ENCODE peak calls at places on chromosomes 11 and 22, in ten cellular contexts. B, L, T, Y, I, O, C, S, W and R are unnamed samples.

GRCh38 chr11:79514269-79514668 is 73.4 kb upstream of the TENM4 start:
- DNase-seq in S (no peak), C (no peak), W (no peak), O (no peak), Y (no peak), T (no peak), B (no peak), L (no peak), I (no peak), R (no peak)

GRCh38 chr11:45892856-45893255 is 7.4 kb downstream of the MAPK8IP1 start:
- DNase-seq in W (no peak), T (no peak), S (no peak), L (no peak), B (no peak), I (no peak), C (no peak), Y (no peak), O (no peak), R (no peak)

GRCh38 chr11:86360775-86361395 is 13.8 kb upstream of the CCDC81 start:
- DNase-seq in W (no peak), C (no peak), O (no peak), Y (no peak), B (peak; percentile 18), I (peak; percentile 70), T (no peak), S (peak; percentile 6), L (no peak), R (no peak)

GRCh38 chr22:40261783-40262182 is 84.1 kb downstream of the TNRC6B start:
- DNase-seq in S (no peak), O (no peak), T (no peak), L (no peak), I (no peak), C (peak; percentile 65), B (no peak), W (no peak), Y (no peak), R (no peak)

GRCh38 chr22:45129703-45130524 is 33.8 kb upstream of the NUP50 start:
- DNase-seq in I (peak; percentile 22), B (no peak), L (no peak), S (no peak), T (no peak), O (no peak), W (no peak), Y (no peak), C (no peak), R (no peak)

GRCh38 chr11:18265949-18266348 is at the start of gene SAA1:
- DNase-seq in B (no peak), C (no peak), Y (no peak), S (no peak), L (no peak), O (no peak), W (no peak), I (no peak), T (no peak), R (no peak)

GRCh38 chr11:30314625-30315024 is 8.3 kb upstream of the ARL14EP start:
- DNase-seq in I (peak; percentile 27), L (no peak), W (no peak), Y (no peak), O (no peak), C (no peak), B (no peak), T (no peak), S (no peak), R (no peak)

GRCh38 chr11:46335858-46336600 is 11.2 kb upstream of the DGKZ start:
- DNase-seq in O (no peak), Y (no peak), W (no peak), L (no peak), I (no peak), S (no peak), B (no peak), T (no peak), C (no peak), R (no peak)

GRCh38 chr11:31810779-31811647 is at the start of gene PAX6:
- DNase-seq in Y (no peak), C (peak; percentile 87), O (peak; percentile 80), L (peak; percentile 63), I (peak; percentile 89), B (no peak), S (peak; percentile 51), T (no peak), W (peak; percentile 71), R (no peak)

GRCh38 chr11:118921121-118921928 is 4.4 kb downstream of the BCL9L start:
- DNase-seq in I (peak; percentile 78), T (no peak), C (no peak), O (no peak), W (no peak), L (no peak), Y (no peak), B (no peak), S (peak; percentile 94), R (no peak)

GRCh38 chr22:48782817-48783511 is 1044.7 kb downstream of the BRD1 start:
- DNase-seq in T (no peak), C (peak; percentile 37), Y (no peak), L (peak; percentile 34), W (no peak), O (no peak), I (no peak), B (no peak), S (no peak), R (no peak)

GRCh38 chr11:122002047-122002446 is 114.0 kb downstream of the BLID start:
- DNase-seq in S (no peak), I (no peak), W (no peak), L (no peak), T (no peak), O (no peak), Y (no peak), C (no peak), B (no peak), R (no peak)
- TF ChIP-seq POLR2AphosphoS5 in S (no peak), I (no peak), W (no peak), L (no peak), T (no peak), O (no peak), Y (no peak), C (no peak), B (no peak), R (no peak)

GRCh38 chr22:43272869-43273318 is 70.3 kb downstream of the SCUBE1 start:
- DNase-seq in B (no peak), L (no peak), S (no peak), Y (no peak), C (no peak), I (peak; percentile 56), T (no peak), W (no peak), O (no peak), R (no peak)
- TF ChIP-seq POLR2AphosphoS5 in B (no peak), L (no peak), S (no peak), Y (no peak), C (no peak), I (no peak), T (no peak), W (no peak), O (no peak), R (no peak)

GRCh38 chr11:66749091-66749490 is 20.1 kb upstream of the SPTBN2 start:
- DNase-seq in C (no peak), I (no peak), B (no peak), Y (no peak), L (no peak), W (no peak), T (no peak), S (no peak), O (no peak), R (no peak)

GRCh38 chr11:66747480-66747879 is 18.5 kb upstream of the SPTBN2 start:
- DNase-seq in B (no peak), O (no peak), S (no peak), Y (no peak), C (no peak), T (no peak), W (no peak), L (no peak), I (no peak), R (no peak)

GRCh38 chr11:66743271-66743968 is 14.4 kb upstream of the SPTBN2 start:
- DNase-seq in C (no peak), O (no peak), L (no peak), I (peak; percentile 37), Y (peak; percentile 73), T (no peak), S (no peak), W (no peak), B (no peak), R (peak; percentile 80)

GRCh38 chr11:66745356-66746235 is 16.6 kb upstream of the SPTBN2 start:
- DNase-seq in W (no peak), B (no peak), C (peak; percentile 86), O (no peak), T (peak; percentile 53), S (no peak), I (peak; percentile 53), L (peak; percentile 47), Y (peak; percentile 49), R (no peak)

GRCh38 chr11:66744485-66745355 is 15.7 kb upstream of the SPTBN2 start:
- DNase-seq in I (peak; percentile 78), W (peak; percentile 46), L (peak; percentile 98), T (peak; percentile 99), C (peak; percentile 98), Y (peak; percentile 88), S (peak; percentile 58), B (no peak), O (no peak), R (peak; percentile 87)
- TF ChIP-seq POLR2AphosphoS5 in I (peak; percentile 82), W (peak; percentile 29), L (peak; percentile 83), T (peak; percentile 30), C (no peak), Y (peak; percentile 17), S (peak; percentile 81), B (peak; percentile 93), O (peak; percentile 93), R (peak; percentile 47)

GRCh38 chr11:1699771-1700170 is 2.8 kb downstream of the KRTAP5-6 start:
- DNase-seq in O (no peak), C (no peak), Y (no peak), I (no peak), S (no peak), T (no peak), L (no peak), W (no peak), B (no peak), R (no peak)

GRCh38 chr11:1701041-1701807 is 4.2 kb downstream of the KRTAP5-6 start:
- DNase-seq in T (no peak), O (no peak), C (no peak), Y (no peak), S (no peak), I (no peak), L (no peak), B (no peak), W (no peak), R (peak; percentile 43)

GRCh38 chr11:1702506-1702905 is 5.5 kb downstream of the KRTAP5-6 start:
- DNase-seq in I (no peak), C (no peak), W (no peak), S (no peak), L (no peak), T (no peak), Y (no peak), O (no peak), B (no peak), R (peak; percentile 6)

GRCh38 chr11:1705121-1706052 is 8.4 kb downstream of the KRTAP5-6 start:
- DNase-seq in O (no peak), Y (no peak), C (no peak), W (no peak), S (no peak), B (no peak), I (no peak), T (no peak), L (no peak), R (peak; percentile 60)

DNA sequence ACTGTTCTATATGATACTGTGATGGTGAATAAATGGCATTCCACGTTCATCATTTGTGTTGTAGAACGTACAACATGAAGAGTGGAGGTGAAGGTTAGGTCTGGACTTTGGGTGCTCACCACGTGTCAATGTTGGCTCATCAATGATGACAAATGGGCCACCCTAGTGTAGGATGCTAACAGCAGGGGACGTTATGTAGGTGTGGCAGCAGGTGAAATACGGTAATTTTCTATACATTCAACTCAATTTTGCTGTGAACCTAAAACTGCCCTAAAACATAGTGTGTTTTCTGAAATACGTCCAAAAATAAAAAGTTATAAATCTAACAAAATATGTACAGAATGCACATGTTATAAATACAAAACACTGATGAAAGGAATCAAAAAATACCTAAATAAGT is 6.2 kb downstream of the KRTAP5-6 start:
- DNase-seq in L (no peak), C (no peak), W (no peak), S (no peak), O (no peak), I (no peak), B (no peak), Y (no peak), T (no peak), R (no peak)
- TF ChIP-seq POLR2AphosphoS5 in L (no peak), C (no peak), W (no peak), S (no peak), O (no peak), I (no peak), B (no peak), Y (no peak), T (no peak), R (no peak)